ENCODE peak calls at places on chromosomes 4 and X, in ten cellular contexts. One of them, this sample, is unnamed.

GRCh38 chrX:113400193-113400704 is 559.6 kb upstream of the AMOT start:
- DNase-seq in heart right ventricle: no peak
- DNase-seq in stomach: no peak
- DNase-seq in WERI-Rb-1: no peak
- DNase-seq in endodermal cell: peak; percentile 56
- DNase-seq in A549: no peak
- DNase-seq in IMR-90: no peak
- DNase-seq in mammary epithelial cell: peak; percentile 40
- DNase-seq in uterus: no peak
- DNase-seq in kidney: no peak
- DNase-seq in this sample: no peak

GRCh38 chrX:79477691-79478090 is 110.6 kb upstream of the ITM2A start:
- DNase-seq in heart right ventricle: no peak
- DNase-seq in stomach: no peak
- DNase-seq in WERI-Rb-1: no peak
- DNase-seq in endodermal cell: no peak
- DNase-seq in A549: no peak
- DNase-seq in IMR-90: no peak
- DNase-seq in mammary epithelial cell: peak; percentile 0
- DNase-seq in uterus: no peak
- DNase-seq in kidney: no peak
- DNase-seq in this sample: no peak

GRCh38 chrX:53288173-53288572 is 6.8 kb upstream of the IQSEC2 start:
- DNase-seq in heart right ventricle: peak; percentile 62
- DNase-seq in stomach: no peak
- DNase-seq in WERI-Rb-1: no peak
- DNase-seq in endodermal cell: peak; percentile 80
- DNase-seq in A549: no peak
- DNase-seq in IMR-90: no peak
- DNase-seq in mammary epithelial cell: no peak
- DNase-seq in uterus: peak; percentile 34
- DNase-seq in kidney: peak; percentile 78
- DNase-seq in this sample: peak; percentile 53

GRCh38 chr4:55866973-55867574 is 13.6 kb downstream of the EXOC1 start:
- DNase-seq in heart right ventricle: no peak
- DNase-seq in stomach: no peak
- DNase-seq in WERI-Rb-1: peak; percentile 22
- DNase-seq in endodermal cell: no peak
- DNase-seq in A549: peak; percentile 5
- DNase-seq in IMR-90: peak; percentile 74
- DNase-seq in mammary epithelial cell: peak; percentile 54
- DNase-seq in uterus: no peak
- DNase-seq in kidney: no peak
- DNase-seq in this sample: no peak

GRCh38 chr4:95361696-95361965 is 187.1 kb downstream of the UNC5C start:
- DNase-seq in heart right ventricle: no peak
- DNase-seq in stomach: no peak
- DNase-seq in WERI-Rb-1: no peak
- DNase-seq in endodermal cell: no peak
- DNase-seq in A549: no peak
- DNase-seq in IMR-90: no peak
- DNase-seq in mammary epithelial cell: no peak
- DNase-seq in uterus: no peak
- DNase-seq in kidney: no peak
- DNase-seq in this sample: no peak

GRCh38 chrX:120315776-120316175 is 4.5 kb upstream of the TMEM255A start:
- DNase-seq in heart right ventricle: no peak
- DNase-seq in stomach: no peak
- DNase-seq in WERI-Rb-1: no peak
- DNase-seq in endodermal cell: no peak
- DNase-seq in A549: no peak
- DNase-seq in IMR-90: no peak
- DNase-seq in mammary epithelial cell: peak; percentile 56
- DNase-seq in uterus: no peak
- DNase-seq in kidney: no peak
- DNase-seq in this sample: no peak

GRCh38 chr4:33086351-33086900 is 2366.3 kb downstream of the PCDH7 start:
- DNase-seq in heart right ventricle: no peak
- DNase-seq in stomach: no peak
- DNase-seq in WERI-Rb-1: no peak
- DNase-seq in endodermal cell: no peak
- DNase-seq in A549: no peak
- DNase-seq in IMR-90: no peak
- DNase-seq in mammary epithelial cell: no peak
- DNase-seq in uterus: no peak
- DNase-seq in kidney: no peak
- DNase-seq in this sample: no peak

GRCh38 chrX:36640232-36640631 is 367.9 kb upstream of the FAM47C start:
- DNase-seq in heart right ventricle: no peak
- DNase-seq in stomach: no peak
- DNase-seq in WERI-Rb-1: no peak
- DNase-seq in endodermal cell: no peak
- DNase-seq in A549: no peak
- DNase-seq in IMR-90: no peak
- DNase-seq in mammary epithelial cell: no peak
- DNase-seq in uterus: no peak
- DNase-seq in kidney: no peak
- DNase-seq in this sample: no peak

GRCh38 chrX:40131644-40132376 is 34.1 kb upstream of the BCOR start:
- DNase-seq in heart right ventricle: no peak
- DNase-seq in stomach: no peak
- DNase-seq in WERI-Rb-1: no peak
- DNase-seq in endodermal cell: no peak
- DNase-seq in A549: no peak
- DNase-seq in IMR-90: no peak
- DNase-seq in mammary epithelial cell: no peak
- DNase-seq in uterus: no peak
- DNase-seq in kidney: no peak
- DNase-seq in this sample: no peak

GRCh38 chr4:41763741-41764140 is 15.2 kb upstream of the PHOX2B start:
- DNase-seq in heart right ventricle: no peak
- DNase-seq in stomach: no peak
- DNase-seq in WERI-Rb-1: no peak
- DNase-seq in endodermal cell: no peak
- DNase-seq in A549: no peak
- DNase-seq in IMR-90: no peak
- DNase-seq in mammary epithelial cell: no peak
- DNase-seq in uterus: no peak
- DNase-seq in kidney: no peak
- DNase-seq in this sample: no peak

DNA sequence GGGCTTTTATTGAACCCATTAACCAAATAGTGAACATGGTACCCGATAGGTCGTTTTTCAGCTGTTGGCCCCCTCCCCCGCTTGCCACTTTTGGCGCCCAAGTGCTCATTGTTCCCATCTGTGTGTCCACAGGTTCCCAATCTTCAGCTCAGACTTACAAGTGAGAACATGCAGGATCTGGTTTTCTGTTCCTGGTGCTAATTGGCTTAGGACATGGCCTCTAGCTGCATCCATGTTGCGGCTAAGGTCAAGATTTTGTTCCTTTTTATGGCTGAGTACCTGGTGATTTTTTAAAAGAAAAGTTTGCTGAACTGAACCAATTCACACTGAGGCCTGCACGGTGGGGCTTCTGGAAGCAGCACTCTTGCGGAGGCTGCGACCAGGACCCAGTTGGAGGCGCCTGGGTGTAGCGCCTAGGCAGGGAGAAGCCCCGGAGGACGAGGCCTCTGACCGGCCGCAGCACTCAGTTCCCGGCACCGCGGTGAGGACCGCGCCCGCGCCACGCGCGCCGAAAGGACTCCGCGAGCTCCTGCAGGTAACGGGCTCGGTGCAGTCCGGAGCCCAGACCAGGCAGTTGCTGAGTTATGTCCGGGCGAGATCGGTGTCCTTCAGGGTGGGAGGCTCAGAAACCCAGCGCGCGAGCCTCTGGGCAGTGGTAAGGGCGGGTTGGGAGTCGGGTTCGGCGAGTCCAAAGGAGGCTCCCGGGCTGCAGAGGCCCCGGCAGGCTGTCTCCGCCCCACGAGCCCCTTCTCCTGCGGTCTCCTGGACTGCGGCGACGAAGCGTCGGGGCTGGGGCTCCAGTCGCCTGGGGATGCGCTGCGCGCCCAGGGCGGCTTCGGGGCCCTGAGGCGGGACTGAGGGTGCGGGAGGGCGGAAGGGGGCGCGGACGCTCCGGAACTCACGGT is 15.8 kb upstream of the SLC25A4 start:
- DNase-seq in heart right ventricle: peak; percentile 36
- DNase-seq in stomach: no peak
- DNase-seq in WERI-Rb-1: peak; percentile 26
- DNase-seq in endodermal cell: peak; percentile 84
- DNase-seq in A549: peak; percentile 33
- DNase-seq in IMR-90: no peak
- DNase-seq in mammary epithelial cell: peak; percentile 13
- DNase-seq in uterus: no peak
- DNase-seq in kidney: peak; percentile 78
- DNase-seq in this sample: peak; percentile 53
- H3K4me3 ChIP-seq in heart right ventricle: peak overlapping the region; percentile 49
- H3K4me3 ChIP-seq in stomach: peak overlapping the region; percentile 75
- H3K4me3 ChIP-seq in WERI-Rb-1: peak overlapping the region; percentile 43
- H3K4me3 ChIP-seq in endodermal cell: peak overlapping the region; percentile 73
- H3K4me3 ChIP-seq in A549: peak overlapping the region; percentile 51
- H3K4me3 ChIP-seq in IMR-90: peak overlapping the region; percentile 51
- H3K4me3 ChIP-seq in mammary epithelial cell: peak overlapping the region; percentile 57
- H3K4me3 ChIP-seq in uterus: peak overlapping the region; percentile 50
- H3K4me3 ChIP-seq in kidney: peak overlapping the region; percentile 60
- H3K4me3 ChIP-seq in this sample: peak overlapping the region; percentile 65

GRCh38 chrX:75155830-75156525 is at the start of gene ABCB7:
- DNase-seq in heart right ventricle: peak; percentile 42
- DNase-seq in stomach: peak; percentile 57
- DNase-seq in WERI-Rb-1: peak; percentile 66
- DNase-seq in endodermal cell: peak; percentile 82
- DNase-seq in A549: peak; percentile 60
- DNase-seq in IMR-90: peak; percentile 67
- DNase-seq in mammary epithelial cell: peak; percentile 64
- DNase-seq in uterus: peak; percentile 58
- DNase-seq in kidney: peak; percentile 76
- DNase-seq in this sample: peak; percentile 56
- TF ChIP-seq CTCF in heart right ventricle: peak; percentile 41
- TF ChIP-seq CTCF in stomach: no peak
- TF ChIP-seq CTCF in WERI-Rb-1: peak; percentile 2
- TF ChIP-seq CTCF in endodermal cell: peak; percentile 39
- TF ChIP-seq CTCF in A549: no peak
- TF ChIP-seq CTCF in IMR-90: peak; percentile 19
- TF ChIP-seq CTCF in mammary epithelial cell: no peak
- TF ChIP-seq CTCF in uterus: peak; percentile 12
- TF ChIP-seq CTCF in kidney: no peak
- TF ChIP-seq CTCF in this sample: peak; percentile 25

GRCh38 chrX:101362757-101363156 is 14.2 kb upstream of the TIMM8A start:
- DNase-seq in heart right ventricle: no peak
- DNase-seq in stomach: no peak
- DNase-seq in WERI-Rb-1: no peak
- DNase-seq in endodermal cell: no peak
- DNase-seq in A549: no peak
- DNase-seq in IMR-90: no peak
- DNase-seq in mammary epithelial cell: no peak
- DNase-seq in uterus: no peak
- DNase-seq in kidney: no peak
- DNase-seq in this sample: no peak

GRCh38 chrX:101359966-101360365 is 11.4 kb upstream of the TIMM8A start:
- DNase-seq in heart right ventricle: no peak
- DNase-seq in stomach: no peak
- DNase-seq in WERI-Rb-1: no peak
- DNase-seq in endodermal cell: no peak
- DNase-seq in A549: no peak
- DNase-seq in IMR-90: peak; percentile 52
- DNase-seq in mammary epithelial cell: peak; percentile 9
- DNase-seq in uterus: no peak
- DNase-seq in kidney: no peak
- DNase-seq in this sample: no peak

GRCh38 chrX:101362116-101362515 is 13.6 kb upstream of the TIMM8A start:
- DNase-seq in heart right ventricle: no peak
- DNase-seq in stomach: no peak
- DNase-seq in WERI-Rb-1: no peak
- DNase-seq in endodermal cell: no peak
- DNase-seq in A549: no peak
- DNase-seq in IMR-90: no peak
- DNase-seq in mammary epithelial cell: no peak
- DNase-seq in uterus: no peak
- DNase-seq in kidney: no peak
- DNase-seq in this sample: no peak

GRCh38 chrX:101357166-101357795 is 8.7 kb upstream of the TIMM8A start:
- DNase-seq in heart right ventricle: no peak
- DNase-seq in stomach: no peak
- DNase-seq in WERI-Rb-1: no peak
- DNase-seq in endodermal cell: peak; percentile 48
- DNase-seq in A549: no peak
- DNase-seq in IMR-90: peak; percentile 12
- DNase-seq in mammary epithelial cell: no peak
- DNase-seq in uterus: no peak
- DNase-seq in kidney: no peak
- DNase-seq in this sample: no peak
- H3K27ac ChIP-seq in heart right ventricle: no peak overlapping the region
- H3K27ac ChIP-seq in stomach: no peak overlapping the region
- H3K27ac ChIP-seq in WERI-Rb-1: no peak overlapping the region
- H3K27ac ChIP-seq in endodermal cell: no peak overlapping the region
- H3K27ac ChIP-seq in A549: no peak overlapping the region
- H3K27ac ChIP-seq in IMR-90: no peak overlapping the region
- H3K27ac ChIP-seq in mammary epithelial cell: no peak overlapping the region
- H3K27ac ChIP-seq in uterus: no peak overlapping the region
- H3K27ac ChIP-seq in kidney: no peak overlapping the region
- H3K27ac ChIP-seq in this sample: no peak overlapping the region

GRCh38 chrX:153906126-153906917 is 1.8 kb downstream of the AVPR2 start:
- DNase-seq in heart right ventricle: no peak
- DNase-seq in stomach: no peak
- DNase-seq in WERI-Rb-1: no peak
- DNase-seq in endodermal cell: peak; percentile 29
- DNase-seq in A549: no peak
- DNase-seq in IMR-90: no peak
- DNase-seq in mammary epithelial cell: no peak
- DNase-seq in uterus: no peak
- DNase-seq in kidney: peak; percentile 72
- DNase-seq in this sample: no peak

GRCh38 chrX:153905481-153906095 is 1.1 kb downstream of the AVPR2 start:
- DNase-seq in heart right ventricle: no peak
- DNase-seq in stomach: no peak
- DNase-seq in WERI-Rb-1: no peak
- DNase-seq in endodermal cell: peak; percentile 38
- DNase-seq in A549: no peak
- DNase-seq in IMR-90: no peak
- DNase-seq in mammary epithelial cell: no peak
- DNase-seq in uterus: no peak
- DNase-seq in kidney: peak; percentile 72
- DNase-seq in this sample: no peak

GRCh38 chrX:153903238-153903980 is 1.1 kb upstream of the AVPR2 start:
- DNase-seq in heart right ventricle: peak; percentile 46
- DNase-seq in stomach: no peak
- DNase-seq in WERI-Rb-1: no peak
- DNase-seq in endodermal cell: peak; percentile 54
- DNase-seq in A549: no peak
- DNase-seq in IMR-90: no peak
- DNase-seq in mammary epithelial cell: no peak
- DNase-seq in uterus: no peak
- DNase-seq in kidney: peak; percentile 78
- DNase-seq in this sample: no peak

GRCh38 chrX:153902388-153902787 is 2.1 kb upstream of the AVPR2 start:
- DNase-seq in heart right ventricle: no peak
- DNase-seq in stomach: no peak
- DNase-seq in WERI-Rb-1: no peak
- DNase-seq in endodermal cell: peak; percentile 50
- DNase-seq in A549: no peak
- DNase-seq in IMR-90: no peak
- DNase-seq in mammary epithelial cell: no peak
- DNase-seq in uterus: no peak
- DNase-seq in kidney: no peak
- DNase-seq in this sample: no peak

GRCh38 chrX:153903991-153904957 is at the start of gene AVPR2:
- DNase-seq in heart right ventricle: peak; percentile 48
- DNase-seq in stomach: no peak
- DNase-seq in WERI-Rb-1: peak; percentile 33
- DNase-seq in endodermal cell: peak; percentile 51
- DNase-seq in A549: no peak
- DNase-seq in IMR-90: no peak
- DNase-seq in mammary epithelial cell: no peak
- DNase-seq in uterus: no peak
- DNase-seq in kidney: peak; percentile 66
- DNase-seq in this sample: no peak
- H3K4me3 ChIP-seq in heart right ventricle: peak within 1 kb of the TSS; percentile 32
- H3K4me3 ChIP-seq in stomach: no peak within 1 kb of the TSS
- H3K4me3 ChIP-seq in WERI-Rb-1: no peak within 1 kb of the TSS
- H3K4me3 ChIP-seq in endodermal cell: no peak within 1 kb of the TSS
- H3K4me3 ChIP-seq in A549: no peak within 1 kb of the TSS
- H3K4me3 ChIP-seq in IMR-90: no peak within 1 kb of the TSS
- H3K4me3 ChIP-seq in mammary epithelial cell: no peak within 1 kb of the TSS
- H3K4me3 ChIP-seq in uterus: no peak within 1 kb of the TSS
- H3K4me3 ChIP-seq in kidney: no peak within 1 kb of the TSS
- H3K4me3 ChIP-seq in this sample: peak within 1 kb of the TSS; percentile 31